ENCODE peak calls at places on chromosomes 11 and 22, in ten cellular contexts. N is esophagus squamous epithelium, V is IMR-90, Q is spleen, I is A549, S is Peyer's patch, J is ovary, D is stomach, E is gastrocnemius medialis, Z is testis. Y is an unnamed sample. For H3K4me1, the result is how much of the 10 kb centered on the place peaks cover.

GRCh38 chr11:122085264-122085663 is 30.8 kb downstream of the BLID start:
- DNase-seq in V (peak), Z (no peak), I (no peak), S (no peak), D (no peak), J (no peak), N (no peak), Q (no peak), E (no peak), Y (no peak)

GRCh38 chr11:44737686-44738085 is 10.9 kb downstream of the TSPAN18 start:
- DNase-seq in I (no peak), N (no peak), J (no peak), S (no peak), Z (no peak), E (no peak), V (no peak), D (no peak), Q (no peak), Y (no peak)

GRCh38 chr22:29049655-29050263 is 11.9 kb downstream of the C22orf31 start:
- DNase-seq in N (no peak), V (no peak), J (no peak), E (no peak), S (no peak), D (peak), Z (no peak), I (no peak), Q (no peak), Y (no peak)

GRCh38 chr11:73577496-73577917 is 20.4 kb downstream of the FAM168A start:
- DNase-seq in Z (no peak), I (no peak), D (no peak), J (no peak), V (peak), N (no peak), Q (no peak), S (no peak), E (no peak), Y (no peak)

GRCh38 chr11:127998421-127998820 is 588.9 kb downstream of the ETS1 start:
- DNase-seq in E (no peak), Z (no peak), J (no peak), N (no peak), S (no peak), I (no peak), D (no peak), Q (no peak), V (peak), Y (no peak)

GRCh38 chr11:132493786-132494185 is 1038.5 kb downstream of the OPCML start:
- DNase-seq in V (no peak), Z (no peak), D (no peak), N (no peak), J (no peak), E (no peak), Q (no peak), I (no peak), S (no peak), Y (no peak)

GRCh38 chr11:126992804-126993111 is 7.8 kb downstream of the KIRREL3 start:
- DNase-seq in Z (no peak), D (no peak), E (no peak), S (no peak), J (no peak), N (no peak), Q (no peak), I (no peak), V (peak), Y (no peak)

GRCh38 chr22:36549033-36549432 is 20.1 kb upstream of the EIF3D start:
- DNase-seq in N (no peak), J (no peak), E (no peak), D (no peak), I (no peak), Q (no peak), Z (no peak), V (no peak), S (no peak), Y (no peak)

GRCh38 chr11:5564259-5565019 is 16.1 kb upstream of the OR52H1 start:
- DNase-seq in E (no peak), N (no peak), Q (no peak), S (no peak), J (no peak), D (no peak), I (no peak), Z (no peak), V (peak), Y (no peak)

GRCh38 chr11:43644626-43645299 is 35.8 kb upstream of the HSD17B12 start:
- DNase-seq in D (no peak), Q (no peak), N (no peak), J (no peak), I (no peak), E (no peak), S (no peak), Z (no peak), V (peak), Y (no peak)

GRCh38 chr22:29204617-29205183 is 996 bp upstream of the EMID1 start:
- DNase-seq in N (no peak), Z (no peak), S (no peak), Q (no peak), D (no peak), V (no peak), E (no peak), J (no peak), I (no peak), Y (peak)

GRCh38 chr11:132405728-132406127 is 1035.3 kb downstream of the NTM start:
- DNase-seq in D (no peak), I (no peak), V (no peak), Q (no peak), E (no peak), Z (no peak), S (no peak), N (no peak), J (no peak), Y (no peak)

GRCh38 chr11:35791088-35791958 is 128.7 kb downstream of the TRIM44 start:
- DNase-seq in E (no peak), D (no peak), J (no peak), S (no peak), I (no peak), N (no peak), Q (no peak), Z (no peak), V (peak), Y (no peak)

GRCh38 chr11:93775289-93775688 is 8.8 kb upstream of the MED17 start:
- DNase-seq in S (no peak), J (no peak), V (no peak), Z (no peak), Q (no peak), D (no peak), E (no peak), N (no peak), I (no peak), Y (no peak)

GRCh38 chr11:99069831-99070444 is 49.2 kb downstream of the CNTN5 start:
- DNase-seq in S (no peak), Z (peak), I (no peak), D (no peak), V (no peak), N (no peak), Q (no peak), E (no peak), J (peak), Y (no peak)

GRCh38 chr11:109864834-109865557 is 228.2 kb upstream of the ZC3H12C start:
- DNase-seq in D (no peak), S (no peak), J (no peak), E (no peak), Q (no peak), Z (no peak), N (no peak), V (peak), I (no peak), Y (no peak)

GRCh38 chr11:58647141-58647699 is 24.8 kb downstream of the CNTF start:
- DNase-seq in Q (no peak), S (no peak), E (no peak), I (no peak), D (no peak), Z (no peak), N (no peak), V (no peak), J (no peak), Y (no peak)

GRCh38 chr22:49305215-49305965 is 522.3 kb downstream of the BRD1 start:
- DNase-seq in N (no peak), Z (peak), J (peak), V (no peak), Q (peak), S (no peak), E (no peak), D (peak), I (peak), Y (peak)

GRCh38 chr22:39309364-39309861 is 10.0 kb downstream of the RPL3 start:
- DNase-seq in I (no peak), Z (no peak), N (no peak), J (no peak), E (no peak), V (no peak), Q (no peak), S (no peak), D (no peak), Y (no peak)

GRCh38 chr22:49606562-49606961 is 221.1 kb downstream of the BRD1 start:
- DNase-seq in Q (peak), D (no peak), S (no peak), J (no peak), I (no peak), Z (no peak), N (no peak), E (no peak), V (no peak), Y (no peak)

DNA sequence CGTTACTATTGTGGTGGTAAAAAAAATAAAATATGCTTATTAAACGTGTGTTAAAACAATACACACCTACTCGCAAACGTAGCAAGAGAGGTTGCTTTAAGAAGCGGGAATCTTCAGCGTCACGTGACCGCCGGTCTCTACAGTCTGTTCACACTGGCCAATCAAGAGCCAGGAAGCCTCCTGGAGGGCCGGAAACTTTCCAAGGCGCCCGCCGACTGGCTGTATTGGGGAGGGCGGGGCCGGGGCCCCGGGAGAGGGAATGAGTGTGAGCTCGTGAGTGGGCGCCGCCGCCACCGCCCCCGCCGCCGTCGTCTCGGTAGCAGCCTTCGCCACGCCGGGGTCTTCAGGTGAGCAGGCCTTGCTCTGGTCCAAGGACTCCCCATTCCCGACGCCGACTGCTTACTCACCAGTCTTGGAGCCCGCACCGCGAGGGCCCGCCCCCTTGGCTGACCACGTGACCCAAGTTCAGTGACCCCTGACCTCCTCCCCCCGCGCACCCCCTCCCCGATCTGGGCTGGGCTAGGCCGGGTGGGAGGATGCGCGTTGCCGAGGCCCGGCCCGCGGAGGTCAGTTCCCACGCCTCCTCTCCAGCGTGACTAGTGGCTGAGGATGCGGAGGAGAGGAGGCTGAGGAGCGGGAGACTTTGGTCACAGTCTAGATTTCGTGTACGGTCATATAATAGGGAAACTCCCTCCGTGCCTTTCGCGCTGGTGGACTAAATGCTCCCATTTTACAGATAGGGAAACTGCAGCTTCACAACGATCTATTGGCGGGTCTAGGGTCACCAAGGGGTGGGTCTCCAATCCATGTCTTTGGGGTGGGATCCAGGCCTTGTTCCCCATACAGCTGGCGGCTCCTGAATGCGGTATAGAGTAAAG is at the start of gene TAF6L:
- DNase-seq in Q (peak), V (peak), Z (peak), S (peak), D (peak), N (peak), I (peak), E (peak), J (peak), Y (peak)
- TF ChIP-seq POLR2A in Q (peak), V (peak), Z (no peak), S (peak), D (no peak), N (no peak), I (peak), E (no peak), J (peak), Y (peak)

DNA sequence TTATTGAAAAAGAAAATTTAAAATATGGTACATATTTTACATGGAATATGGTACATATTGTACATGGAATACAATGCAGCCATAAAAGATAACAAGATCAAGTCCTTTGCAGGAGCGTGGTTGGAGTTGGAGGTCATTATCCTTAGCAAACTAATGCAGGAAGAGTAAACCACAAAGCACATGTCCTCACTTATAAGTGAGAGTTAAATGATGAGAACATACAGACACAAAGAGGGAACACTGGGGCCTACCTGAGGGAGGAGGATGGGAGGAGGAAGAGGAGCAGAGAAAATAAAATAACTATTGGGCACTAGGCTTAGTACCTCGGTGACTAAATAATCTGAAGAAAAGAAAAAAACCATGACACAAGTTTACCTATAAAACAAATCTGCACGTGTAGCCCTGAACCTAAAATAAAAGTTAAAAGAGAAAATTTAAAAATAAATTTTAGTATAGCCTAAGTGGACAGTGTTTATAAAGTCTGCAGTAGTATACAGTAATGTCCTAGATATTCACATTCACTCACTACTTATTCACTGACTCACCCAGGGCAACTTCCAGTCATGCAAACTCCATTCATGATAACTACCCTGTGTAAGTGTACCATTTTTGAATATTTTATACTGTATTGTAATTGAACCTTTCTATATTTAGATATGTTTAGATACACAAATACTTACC is 204.4 kb downstream of the FAM76B start:
- DNase-seq in V (peak), D (no peak), S (no peak), E (no peak), I (no peak), Q (no peak), Z (no peak), N (no peak), J (no peak), Y (no peak)
- H3K4me1 ChIP-seq in V (under half), D (under half), S (under half), E (under half), I (under half), Q (under half), Z (under half), N (under half), J (under half), Y (under half)

GRCh38 chr11:1050581-1051355 is 14.2 kb upstream of the MUC6 start:
- DNase-seq in D (peak), Z (peak), N (no peak), I (peak), V (peak), Q (peak), E (peak), S (peak), J (peak), Y (peak)
- H3K27ac ChIP-seq in D (no peak), Z (no peak), N (no peak), I (peak), V (no peak), Q (no peak), E (no peak), S (no peak), J (no peak), Y (no peak)

GRCh38 chr11:71998649-71999310 is at the start of gene IL18BP:
- DNase-seq in N (no peak), S (peak), I (no peak), J (no peak), Q (peak), V (no peak), D (no peak), Z (no peak), E (no peak), Y (peak)

GRCh38 chr11:71999360-71999759 is 651 bp downstream of the IL18BP start:
- DNase-seq in Q (no peak), E (no peak), J (no peak), V (peak), N (no peak), I (no peak), Z (peak), S (no peak), D (peak), Y (no peak)

GRCh38 chr11:72001255-72001654 is 2.5 kb downstream of the IL18BP start:
- DNase-seq in J (no peak), N (no peak), D (no peak), I (no peak), V (no peak), Z (no peak), S (no peak), E (no peak), Q (no peak), Y (no peak)

GRCh38 chr11:72000591-72000867 is 1.8 kb downstream of the IL18BP start:
- DNase-seq in D (no peak), E (no peak), I (no peak), Z (no peak), S (no peak), Q (no peak), V (no peak), N (no peak), J (no peak), Y (no peak)

DNA sequence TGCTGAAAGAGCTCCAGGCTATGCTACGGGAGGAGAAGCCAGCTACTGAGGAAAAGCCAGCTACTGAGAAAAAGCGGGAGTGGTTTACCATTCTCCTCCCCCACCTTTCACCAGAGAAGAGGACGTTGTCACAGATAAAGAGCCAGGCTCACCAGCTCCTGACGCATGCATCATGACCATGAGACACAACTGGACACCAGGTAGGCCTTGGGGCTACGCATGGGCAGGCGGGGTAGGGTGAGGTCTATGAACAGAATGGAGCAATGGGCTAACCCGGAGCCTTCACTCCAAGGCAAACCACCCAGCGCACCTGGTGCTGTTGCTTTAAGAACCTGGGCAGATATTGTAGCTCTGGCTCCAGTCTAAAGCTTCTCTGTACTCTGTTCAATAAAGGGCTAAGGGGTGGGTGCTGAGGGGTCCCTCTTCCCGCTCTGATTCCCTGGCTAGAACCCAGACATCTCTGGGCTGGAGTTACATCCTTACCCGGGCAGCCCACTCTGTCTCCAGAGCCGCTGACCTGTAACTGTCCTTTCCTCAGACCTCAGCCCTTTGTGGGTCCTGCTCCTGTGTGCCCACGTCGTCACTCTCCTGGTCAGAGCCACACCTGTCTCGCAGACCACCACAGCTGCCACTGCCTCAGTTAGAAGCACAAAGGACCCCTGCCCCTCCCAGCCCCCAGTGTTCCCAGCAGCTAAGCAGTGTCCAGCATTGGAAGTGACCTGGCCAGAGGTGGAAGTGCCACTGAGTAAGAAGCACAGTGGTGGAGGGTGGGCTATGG is 1.3 kb downstream of the IL18BP start:
- DNase-seq in Z (peak), Q (no peak), S (no peak), D (no peak), V (no peak), E (no peak), J (no peak), I (no peak), N (no peak), Y (no peak)
- TF ChIP-seq POLR2A in Z (no peak), Q (no peak), S (no peak), D (no peak), V (no peak), E (no peak), J (no peak), I (no peak), N (no peak), Y (no peak)

DNA sequence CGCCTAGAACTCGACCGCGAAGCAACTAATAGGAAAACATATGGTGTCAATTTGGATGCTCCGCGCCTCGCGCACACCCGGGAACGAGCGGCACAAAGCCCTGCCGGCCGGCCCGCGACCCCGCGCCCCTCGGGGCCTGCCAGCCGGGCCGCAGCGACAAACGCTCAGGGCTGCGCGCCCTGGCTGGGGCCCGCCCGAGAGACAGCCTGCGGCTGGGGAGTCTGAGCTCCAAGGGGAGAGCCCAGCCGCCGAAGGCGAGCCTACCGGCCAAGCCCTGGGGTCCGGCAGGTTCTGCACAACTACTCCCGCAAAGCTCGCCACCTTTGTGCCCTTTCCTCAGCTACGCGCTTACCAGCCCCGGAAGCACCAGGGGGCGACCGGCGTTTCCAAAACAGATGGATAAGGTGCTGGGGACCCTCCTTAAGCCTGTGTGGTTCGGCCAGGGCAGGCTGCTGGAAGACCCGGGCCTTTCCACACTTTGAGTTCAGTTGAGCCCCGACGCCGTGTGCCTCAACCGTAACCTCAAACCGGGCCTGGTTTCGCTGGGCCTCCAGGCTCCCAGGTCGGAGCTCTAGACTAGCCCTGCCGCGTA is 6.0 kb downstream of the PAX6 start:
- DNase-seq in E (no peak), N (no peak), J (no peak), V (no peak), I (no peak), S (no peak), D (no peak), Q (no peak), Z (no peak), Y (no peak)
- H3K4me1 ChIP-seq in E (under half), N (under half), J (under half), V (under half), I (under half), S (under half), D (under half), Q (under half), Z (under half), Y (under half)

GRCh38 chr11:102428696-102429095 is 23.9 kb downstream of the TMEM123 start:
- DNase-seq in V (no peak), N (no peak), Q (no peak), I (no peak), J (no peak), S (no peak), Z (no peak), E (no peak), D (no peak), Y (no peak)
- H3K27ac ChIP-seq in V (no peak), N (no peak), Q (peak), I (no peak), J (no peak), S (no peak), Z (no peak), E (no peak), D (peak), Y (peak)

GRCh38 chr11:14956111-14956510 is 16.0 kb downstream of the CALCA start:
- DNase-seq in I (no peak), Z (no peak), J (no peak), E (no peak), D (no peak), Q (no peak), S (no peak), V (no peak), N (no peak), Y (no peak)

GRCh38 chr11:14954581-14954980 is 17.6 kb downstream of the CALCA start:
- DNase-seq in D (no peak), S (no peak), J (no peak), I (no peak), Q (no peak), V (no peak), E (no peak), Z (no peak), N (no peak), Y (no peak)

GRCh38 chr11:14953904-14954303 is 18.2 kb downstream of the CALCA start:
- DNase-seq in E (no peak), Q (no peak), Z (no peak), V (no peak), J (no peak), D (no peak), N (no peak), I (no peak), S (no peak), Y (no peak)
- TF ChIP-seq POLR2A in E (no peak), Q (no peak), Z (no peak), V (no peak), J (no peak), D (no peak), N (no peak), I (no peak), S (no peak), Y (no peak)